ENCODE peak calls at places on chromosomes 3 and 15, in five cellular contexts. One of them, this sample, is unnamed.

GRCh38 chr3:55562672-55563071 is 75.6 kb upstream of the WNT5A start:
- DNase-seq in ELF-1: no peak
- DNase-seq in fibroblast of villous mesenchyme: no peak
- DNase-seq in bronchial epithelial cell: no peak
- DNase-seq in stimulated activated CD8-positive, alpha-beta memory T cell treated with anti-CD3 and anti-CD28 coated beads, Interleukin-7, amount 100 ng/mL, for 24 hours: no peak
- DNase-seq in this sample: no peak

GRCh38 chr3:141913150-141913811 is 36.8 kb downstream of the ATP1B3 start:
- DNase-seq in ELF-1: no peak
- DNase-seq in stimulated activated CD8-positive, alpha-beta memory T cell treated with anti-CD3 and anti-CD28 coated beads, Interleukin-7, amount 100 ng/mL, for 24 hours: no peak
- DNase-seq in fibroblast of villous mesenchyme: peak
- DNase-seq in bronchial epithelial cell: peak
- DNase-seq in this sample: peak

GRCh38 chr3:135311699-135312098 is 516.6 kb downstream of the EPHB1 start:
- DNase-seq in bronchial epithelial cell: peak
- DNase-seq in ELF-1: no peak
- DNase-seq in stimulated activated CD8-positive, alpha-beta memory T cell treated with anti-CD3 and anti-CD28 coated beads, Interleukin-7, amount 100 ng/mL, for 24 hours: no peak
- DNase-seq in fibroblast of villous mesenchyme: no peak
- DNase-seq in this sample: no peak

GRCh38 chr15:60006808-60007346 is 2.8 kb downstream of the FOXB1 start:
- DNase-seq in fibroblast of villous mesenchyme: no peak
- DNase-seq in stimulated activated CD8-positive, alpha-beta memory T cell treated with anti-CD3 and anti-CD28 coated beads, Interleukin-7, amount 100 ng/mL, for 24 hours: no peak
- DNase-seq in ELF-1: no peak
- DNase-seq in bronchial epithelial cell: no peak
- DNase-seq in this sample: no peak

GRCh38 chr3:45011756-45012441 is 14.2 kb upstream of the CLEC3B start:
- DNase-seq in bronchial epithelial cell: peak
- DNase-seq in ELF-1: no peak
- DNase-seq in fibroblast of villous mesenchyme: peak
- DNase-seq in stimulated activated CD8-positive, alpha-beta memory T cell treated with anti-CD3 and anti-CD28 coated beads, Interleukin-7, amount 100 ng/mL, for 24 hours: no peak
- DNase-seq in this sample: peak

GRCh38 chr3:185966655-185967054 is 28.8 kb upstream of the TRA2B start:
- DNase-seq in stimulated activated CD8-positive, alpha-beta memory T cell treated with anti-CD3 and anti-CD28 coated beads, Interleukin-7, amount 100 ng/mL, for 24 hours: no peak
- DNase-seq in bronchial epithelial cell: no peak
- DNase-seq in ELF-1: no peak
- DNase-seq in fibroblast of villous mesenchyme: no peak
- DNase-seq in this sample: no peak

GRCh38 chr3:55668359-55668758 is 181.3 kb upstream of the WNT5A start:
- DNase-seq in stimulated activated CD8-positive, alpha-beta memory T cell treated with anti-CD3 and anti-CD28 coated beads, Interleukin-7, amount 100 ng/mL, for 24 hours: no peak
- DNase-seq in bronchial epithelial cell: no peak
- DNase-seq in fibroblast of villous mesenchyme: no peak
- DNase-seq in ELF-1: peak
- DNase-seq in this sample: peak

GRCh38 chr3:52278510-52279069 is at the start of gene WDR82:
- DNase-seq in stimulated activated CD8-positive, alpha-beta memory T cell treated with anti-CD3 and anti-CD28 coated beads, Interleukin-7, amount 100 ng/mL, for 24 hours: peak
- DNase-seq in bronchial epithelial cell: peak
- DNase-seq in ELF-1: peak
- DNase-seq in fibroblast of villous mesenchyme: peak
- DNase-seq in this sample: peak

GRCh38 chr3:61875976-61876671 is 314.8 kb downstream of the PTPRG start:
- DNase-seq in stimulated activated CD8-positive, alpha-beta memory T cell treated with anti-CD3 and anti-CD28 coated beads, Interleukin-7, amount 100 ng/mL, for 24 hours: no peak
- DNase-seq in bronchial epithelial cell: no peak
- DNase-seq in ELF-1: no peak
- DNase-seq in fibroblast of villous mesenchyme: no peak
- DNase-seq in this sample: peak

GRCh38 chr15:93314245-93314644 is 225.2 kb upstream of the RGMA start:
- DNase-seq in ELF-1: no peak
- DNase-seq in fibroblast of villous mesenchyme: no peak
- DNase-seq in bronchial epithelial cell: no peak
- DNase-seq in stimulated activated CD8-positive, alpha-beta memory T cell treated with anti-CD3 and anti-CD28 coated beads, Interleukin-7, amount 100 ng/mL, for 24 hours: no peak
- DNase-seq in this sample: no peak

GRCh38 chr3:117786339-117786738 is 1076.8 kb downstream of the TUSC7 start:
- DNase-seq in fibroblast of villous mesenchyme: no peak
- DNase-seq in ELF-1: no peak
- DNase-seq in bronchial epithelial cell: no peak
- DNase-seq in stimulated activated CD8-positive, alpha-beta memory T cell treated with anti-CD3 and anti-CD28 coated beads, Interleukin-7, amount 100 ng/mL, for 24 hours: no peak
- DNase-seq in this sample: no peak